ENCODE peak calls at places on chromosomes 4 and X, in six cellular contexts. F, V, U, K, C and Q are unnamed samples.

GRCh38 chr4:41160010-41160789 is 54.1 kb downstream of the APBB2 start:
- DNase-seq in F (no peak), K (no peak), V (no peak), C (no peak), U (no peak), Q (no peak)

GRCh38 chr4:43369036-43369594 is 476.6 kb downstream of the GRXCR1 start:
- DNase-seq in V (no peak), U (no peak), C (no peak), K (peak), F (no peak), Q (no peak)

GRCh38 chr4:35447474-35447873 is 796.8 kb downstream of the ARAP2 start:
- DNase-seq in U (no peak), K (no peak), V (no peak), C (no peak), F (no peak), Q (no peak)

GRCh38 chrX:18424482-18425198 is 768 bp upstream of the CDKL5 start:
- DNase-seq in K (no peak), F (peak), C (no peak), V (no peak), U (no peak), Q (no peak)

GRCh38 chr4:164210377-164210776 is 543.6 kb upstream of the SMIM31 start:
- DNase-seq in U (no peak), V (no peak), F (no peak), K (no peak), C (no peak), Q (no peak)

GRCh38 chr4:73142995-73143547 is 73.6 kb upstream of the COX18 start:
- DNase-seq in C (no peak), V (no peak), K (no peak), F (no peak), U (no peak), Q (no peak)

GRCh38 chrX:68354869-68355628 is 78.2 kb downstream of the OPHN1 start:
- DNase-seq in V (no peak), U (no peak), K (no peak), C (no peak), F (no peak), Q (no peak)

GRCh38 chrX:65677954-65678469 is 10.6 kb downstream of the MSN start:
- DNase-seq in V (no peak), C (no peak), K (no peak), F (no peak), U (no peak), Q (no peak)

GRCh38 chrX:6021316-6022091 is 207.2 kb downstream of the NLGN4X start:
- DNase-seq in V (no peak), K (peak), C (peak), U (no peak), F (peak), Q (peak)

GRCh38 chr4:5399790-5400421 is 308.5 kb downstream of the EVC2 start:
- DNase-seq in U (peak), K (peak), C (peak), V (no peak), F (peak), Q (peak)

GRCh38 chrX:118062048-118062789 is 54.4 kb downstream of the KLHL13 start:
- DNase-seq in K (no peak), C (no peak), U (no peak), F (no peak), V (no peak), Q (no peak)

DNA sequence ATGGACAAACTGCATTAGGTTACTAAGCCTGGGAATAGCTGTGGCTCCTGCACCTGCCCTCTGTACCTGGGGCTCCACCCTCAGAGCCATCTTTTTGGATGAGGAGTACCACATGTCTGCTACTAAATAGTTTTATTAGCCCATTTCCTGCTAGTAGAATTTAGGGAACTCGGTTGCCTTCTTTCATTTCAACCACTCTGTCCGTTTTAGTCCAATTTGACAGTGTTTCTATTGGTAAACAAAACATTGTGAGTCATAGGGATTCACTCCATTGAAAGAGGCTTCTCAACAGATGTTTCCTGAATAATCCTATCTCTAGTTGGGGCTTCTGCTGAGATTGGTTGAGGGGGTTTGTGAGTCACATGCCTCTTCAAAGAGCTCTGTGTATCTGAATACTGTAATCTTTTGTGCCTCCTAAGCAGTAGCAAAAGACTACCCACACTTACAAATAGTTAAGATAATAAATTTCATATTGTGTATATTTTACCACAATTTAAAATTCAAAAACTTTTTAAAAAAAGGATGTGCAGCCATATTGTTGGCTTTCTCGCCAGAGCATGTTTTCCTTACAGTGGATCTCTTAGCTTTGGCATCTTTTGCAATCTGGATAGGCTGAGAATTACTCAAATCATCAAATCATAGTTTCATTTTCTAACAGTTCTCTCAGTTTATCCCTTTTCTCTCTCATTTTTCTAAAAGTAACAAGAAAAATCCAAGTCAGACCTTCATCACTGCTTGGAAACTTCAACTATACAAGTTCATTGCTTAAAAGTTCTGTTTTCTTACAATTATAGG is 9.9 kb downstream of the FAM200B start:
- DNase-seq in V (no peak), F (no peak), K (peak), U (no peak), C (no peak), Q (peak)
- H3K4me3 ChIP-seq in V (no peak), F (no peak), K (no peak), U (no peak), C (no peak), Q (no peak)

DNA sequence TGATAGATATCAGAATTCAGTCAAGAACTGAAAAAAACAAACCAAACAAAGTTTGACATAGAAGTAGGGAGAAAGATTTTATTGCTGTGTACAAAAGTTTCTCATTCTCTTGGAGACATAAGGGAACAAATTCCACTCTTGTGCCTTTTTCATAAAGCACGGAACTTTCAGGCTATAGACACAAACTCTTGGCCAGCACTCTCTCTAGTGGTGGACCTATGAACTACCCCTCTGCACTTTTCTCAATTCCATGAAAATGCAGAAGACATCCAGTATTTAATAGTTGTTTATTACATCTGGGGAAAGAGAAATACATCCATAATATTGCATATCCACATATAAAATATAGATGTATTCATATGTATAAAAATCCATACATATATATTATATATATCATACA is 291.6 kb upstream of the HS3ST1 start:
- DNase-seq in V (no peak), U (no peak), C (no peak), K (no peak), F (peak), Q (no peak)
- TF ChIP-seq GABPA in V (no peak), U (no peak), C (no peak), K (no peak), F (no peak), Q (no peak)

GRCh38 chrX:123422875-123423274 is 238.8 kb downstream of the GRIA3 start:
- DNase-seq in V (no peak), K (peak), U (peak), F (peak), C (no peak), Q (no peak)
- TF ChIP-seq CTCF in V (peak), K (peak), U (peak), F (peak), C (peak), Q (no peak)

GRCh38 chr4:24794916-24795665 is at the start of gene SOD3:
- DNase-seq in U (peak), V (no peak), F (no peak), C (peak), K (peak), Q (no peak)
- H3K4me3 ChIP-seq in U (no peak), V (no peak), F (peak), C (peak), K (peak), Q (no peak)

GRCh38 chrX:103464774-103465117 is 54.5 kb downstream of the RAB40A start:
- DNase-seq in V (peak), K (peak), U (peak), C (peak), F (peak), Q (peak)
- TF ChIP-seq GABPA in V (no peak), K (no peak), U (no peak), C (no peak), F (no peak), Q (no peak)

DNA sequence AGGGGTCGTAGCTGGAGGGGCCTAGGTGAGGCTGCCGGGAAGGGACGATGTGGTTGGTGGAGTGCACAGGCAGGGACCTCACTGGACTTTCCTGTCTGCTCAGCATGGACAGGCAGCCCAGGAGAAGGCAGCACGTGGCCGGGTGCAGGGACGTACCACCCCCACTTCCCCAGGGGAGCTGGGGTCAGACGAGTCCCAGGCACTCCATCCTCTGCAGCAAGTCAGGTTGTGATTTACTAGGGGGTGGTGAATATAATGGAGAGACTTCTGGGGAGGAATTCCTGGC is 1.5 kb upstream of the CTBP1 start:
- DNase-seq in U (peak), V (no peak), C (no peak), K (no peak), F (peak), Q (no peak)
- TF ChIP-seq CTCF in U (no peak), V (no peak), C (no peak), K (no peak), F (no peak), Q (no peak)

GRCh38 chr4:186727977-186728519 is 4.4 kb upstream of the FAT1 start:
- DNase-seq in F (no peak), K (peak), C (no peak), U (no peak), V (no peak), Q (no peak)
- H3K4me3 ChIP-seq in F (no peak), K (peak), C (peak), U (no peak), V (no peak), Q (no peak)